ENCODE peak calls at places on chromosomes 6 and 20, in seven cellular contexts. U is RWPE1, M is caudate nucleus, F is transverse colon, N is pancreas, V is psoas muscle, B is right cardiac atrium. W is an unnamed sample.
A peak's percentile ranks its signal among the peaks of the same experiment; 100 is the strongest.

GRCh38 chr6:17066610-17067009 is 35.2 kb upstream of the STMND1 start:
- DNase-seq in U (no peak), M (no peak), F (no peak), N (no peak), V (no peak), B (no peak), W (no peak)

GRCh38 chr6:130681028-130681427 is 146.2 kb upstream of the SMLR1 start:
- DNase-seq in U (peak; percentile 49), M (no peak), F (no peak), N (no peak), V (no peak), B (no peak), W (no peak)

GRCh38 chr6:2030682-2031244 is 214.6 kb downstream of the GMDS start:
- DNase-seq in U (no peak), M (no peak), F (no peak), N (no peak), V (no peak), B (no peak), W (no peak)

GRCh38 chr6:88490195-88490594 is 324.0 kb upstream of the CNR1 start:
- DNase-seq in U (no peak), M (no peak), F (no peak), N (no peak), V (no peak), B (no peak), W (no peak)

GRCh38 chr20:8756410-8756809 is 312.5 kb upstream of the PLCB4 start:
- DNase-seq in U (peak; percentile 46), M (no peak), F (no peak), N (no peak), V (no peak), B (no peak), W (no peak)

GRCh38 chr6:7312616-7313504 is at the start of gene SSR1:
- DNase-seq in U (peak; percentile 98), M (peak; percentile 94), F (peak; percentile 98), N (peak; percentile 97), V (peak; percentile 99), B (peak; percentile 98), W (peak; percentile 91)

GRCh38 chr20:36538026-36538764 is 3.1 kb upstream of the MYL9 start:
- DNase-seq in U (no peak), M (no peak), F (no peak), N (no peak), V (no peak), B (no peak), W (no peak)

GRCh38 chr6:90414352-90414751 is 117.7 kb upstream of the BACH2 start:
- DNase-seq in U (no peak), M (no peak), F (no peak), N (no peak), V (no peak), B (no peak), W (no peak)

GRCh38 chr20:46647469-46647868 is 3.8 kb downstream of the SLC13A3 start:
- DNase-seq in U (no peak), M (peak; percentile 9), F (no peak), N (no peak), V (no peak), B (no peak), W (no peak)

GRCh38 chr6:139882977-139883728 is 508.7 kb upstream of the CITED2 start:
- DNase-seq in U (peak; percentile 4), M (no peak), F (no peak), N (no peak), V (no peak), B (no peak), W (no peak)

GRCh38 chr6:42030585-42031506 is 19.5 kb upstream of the TAF8 start:
- DNase-seq in U (no peak), M (no peak), F (no peak), N (no peak), V (peak; percentile 64), B (no peak), W (no peak)

GRCh38 chr6:65998544-65998943 is 291.5 kb upstream of the EYS start:
- DNase-seq in U (no peak), M (no peak), F (no peak), N (no peak), V (no peak), B (peak; percentile 0), W (no peak)

GRCh38 chr6:52022675-52023074 is 64.7 kb downstream of the PKHD1 start:
- DNase-seq in U (no peak), M (no peak), F (no peak), N (no peak), V (no peak), B (no peak), W (no peak)

DNA sequence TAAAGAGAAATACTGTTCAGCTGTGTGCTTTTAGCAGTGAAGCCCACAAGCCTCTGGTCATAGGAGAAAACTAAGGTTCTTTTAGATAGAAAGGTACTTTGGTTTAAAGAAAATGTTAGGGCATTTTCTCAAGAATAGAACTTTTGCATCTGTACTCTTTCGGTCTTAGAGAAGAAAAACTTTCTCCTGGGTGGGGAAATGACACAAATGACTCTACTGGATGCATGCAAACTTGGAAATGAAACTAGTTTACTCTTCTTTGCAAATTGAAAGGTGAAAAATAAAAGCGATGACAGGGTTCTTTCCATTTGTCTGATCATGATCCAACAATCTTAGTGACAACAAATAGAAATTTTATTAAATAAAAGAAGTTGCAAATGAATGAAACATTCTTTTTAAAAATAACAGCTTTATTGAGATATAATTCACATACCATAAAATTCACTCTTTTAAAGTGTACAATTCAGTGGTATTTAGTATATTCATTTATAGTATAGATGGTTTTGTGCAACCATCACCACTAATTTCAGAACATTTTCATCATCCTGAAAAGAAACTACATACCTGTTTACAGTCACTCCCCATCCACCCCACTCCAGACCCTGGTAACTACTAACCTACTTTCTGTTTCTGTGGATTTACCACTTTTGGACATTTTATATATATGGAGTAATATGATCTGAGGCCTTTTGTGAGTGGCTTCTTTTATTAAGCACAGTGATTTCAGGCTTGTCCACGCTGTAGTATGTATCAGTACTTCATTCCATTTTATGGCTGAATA is 2.3 kb upstream of the TMEM217 start:
- DNase-seq in U (no peak), M (no peak), F (no peak), N (no peak), V (no peak), B (no peak), W (no peak)
- H3K27ac ChIP-seq in U (no peak overlapping the region), M (no peak overlapping the region), F (no peak overlapping the region), N (peak overlapping the region; percentile 90), V (peak overlapping the region; percentile 96), B (no peak overlapping the region), W (no peak overlapping the region)

GRCh38 chr6:44531447-44532015 is 144.0 kb downstream of the CDC5L start:
- DNase-seq in U (no peak), M (no peak), F (no peak), N (no peak), V (no peak), B (no peak), W (no peak)

GRCh38 chr6:44530209-44530909 is 142.9 kb downstream of the CDC5L start:
- DNase-seq in U (no peak), M (no peak), F (no peak), N (no peak), V (no peak), B (no peak), W (no peak)

GRCh38 chr6:44528716-44529115 is 141.2 kb downstream of the CDC5L start:
- DNase-seq in U (no peak), M (no peak), F (no peak), N (no peak), V (no peak), B (no peak), W (no peak)

GRCh38 chr6:44529506-44529905 is 142.0 kb downstream of the CDC5L start:
- DNase-seq in U (no peak), M (no peak), F (no peak), N (no peak), V (no peak), B (no peak), W (no peak)

GRCh38 chr6:44530910-44531234 is 143.4 kb downstream of the CDC5L start:
- DNase-seq in U (no peak), M (no peak), F (no peak), N (no peak), V (no peak), B (no peak), W (no peak)
- H3K27ac ChIP-seq in U (no peak overlapping the region), M (no peak overlapping the region), F (no peak overlapping the region), N (no peak overlapping the region), V (no peak overlapping the region), B (no peak overlapping the region), W (no peak overlapping the region)

GRCh38 chr6:54876365-54876764 is 29.8 kb downstream of the FAM83B start:
- DNase-seq in U (no peak), M (no peak), F (no peak), N (no peak), V (no peak), B (no peak), W (no peak)

GRCh38 chr6:54879188-54879985 is 32.8 kb downstream of the FAM83B start:
- DNase-seq in U (peak; percentile 16), M (no peak), F (no peak), N (no peak), V (no peak), B (no peak), W (no peak)

GRCh38 chr6:54878705-54879104 is 32.1 kb downstream of the FAM83B start:
- DNase-seq in U (no peak), M (no peak), F (no peak), N (no peak), V (no peak), B (no peak), W (no peak)

GRCh38 chr6:54876871-54877270 is 30.3 kb downstream of the FAM83B start:
- DNase-seq in U (no peak), M (no peak), F (no peak), N (no peak), V (no peak), B (no peak), W (no peak)

GRCh38 chr6:54877713-54878317 is 31.2 kb downstream of the FAM83B start:
- DNase-seq in U (no peak), M (no peak), F (no peak), N (no peak), V (no peak), B (no peak), W (no peak)
- H3K27ac ChIP-seq in U (no peak overlapping the region), M (no peak overlapping the region), F (peak overlapping the region; percentile 59), N (no peak overlapping the region), V (no peak overlapping the region), B (no peak overlapping the region), W (no peak overlapping the region)

DNA sequence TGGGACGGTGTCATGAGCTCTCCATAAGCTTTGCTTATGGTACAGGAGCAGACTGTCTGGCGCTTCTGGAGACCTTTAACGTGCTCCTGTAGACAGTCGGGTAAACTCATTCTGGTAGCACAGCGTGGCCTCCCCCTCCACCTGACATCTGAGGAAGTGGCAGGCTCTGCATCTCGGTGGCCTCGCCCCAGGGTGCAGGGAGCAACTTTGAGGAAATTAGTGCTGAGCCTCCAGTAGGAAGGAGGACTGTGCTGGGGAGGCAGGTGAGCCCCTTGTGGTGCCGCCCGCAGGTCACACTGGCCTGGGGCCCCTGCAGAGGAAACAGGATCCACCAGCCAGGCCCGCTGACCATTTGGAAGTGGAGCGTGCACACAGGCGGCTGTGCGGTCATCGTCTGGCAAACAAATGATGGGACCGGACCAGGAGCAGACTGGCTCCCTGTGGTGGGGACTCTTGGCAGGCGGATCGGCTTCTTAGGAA is 57.9 kb downstream of the SYNJ2 start:
- DNase-seq in U (no peak), M (no peak), F (no peak), N (no peak), V (peak; percentile 79), B (peak; percentile 60), W (no peak)
- H3K27ac ChIP-seq in U (peak overlapping the region; percentile 34), M (peak overlapping the region; percentile 53), F (peak overlapping the region; percentile 62), N (peak overlapping the region; percentile 33), V (peak overlapping the region; percentile 98), B (no peak overlapping the region), W (no peak overlapping the region)

W was measured in iPS DF 6.9.